ENCODE peak calls at places on chromosomes 12 and 14, in five cellular contexts. F is fibroblast of lung, A is IMR-90, X is endothelial cell of umbilical vein, Z is neuronal stem cell. L is an unnamed sample.

GRCh38 chr12:8034802-8035201 is 2.3 kb downstream of the FOXJ2 start:
- DNase-seq in F (no peak), A (no peak), X (peak; percentile 11), Z (no peak), L (no peak)

GRCh38 chr12:105431537-105431936 is 101.0 kb downstream of the C12orf75 start:
- DNase-seq in F (no peak), A (no peak), X (no peak), Z (no peak), L (no peak)

GRCh38 chr14:73752297-73752992 is 38.3 kb upstream of the PNMA1 start:
- DNase-seq in F (peak; percentile 82), A (peak; percentile 45), X (peak; percentile 80), Z (no peak), L (peak; percentile 70)

GRCh38 chr14:50871914-50872732 is at the start of gene ABHD12B:
- DNase-seq in F (peak; percentile 18), A (no peak), X (no peak), Z (no peak), L (no peak)

GRCh38 chr12:49200882-49201594 is 12.2 kb upstream of the TUBA1A start:
- DNase-seq in F (peak; percentile 90), A (peak; percentile 89), X (peak; percentile 93), Z (no peak), L (peak; percentile 85)

GRCh38 chr12:48070033-48070432 is 35.8 kb downstream of the SENP1 start:
- DNase-seq in F (no peak), A (no peak), X (no peak), Z (no peak), L (no peak)

GRCh38 chr12:55041651-55042050 is 21.9 kb downstream of the NEUROD4 start:
- DNase-seq in F (no peak), A (no peak), X (no peak), Z (no peak), L (no peak)

GRCh38 chr12:49093746-49094103 is 876 bp downstream of the DHH start:
- DNase-seq in F (no peak), A (no peak), X (peak; percentile 49), Z (no peak), L (no peak)

GRCh38 chr12:12806784-12807516 is 6.2 kb upstream of the DDX47 start:
- DNase-seq in F (no peak), A (no peak), X (peak; percentile 24), Z (no peak), L (no peak)

GRCh38 chr12:51393676-51394545 is 2.7 kb upstream of the GALNT6 start:
- DNase-seq in F (peak; percentile 90), A (peak; percentile 96), X (peak; percentile 85), Z (no peak), L (peak; percentile 93)

GRCh38 chr14:36524874-36525745 is 5.1 kb upstream of the NKX2-1 start:
- DNase-seq in F (no peak), A (no peak), X (no peak), Z (peak; percentile 81), L (no peak)

GRCh38 chr14:92551066-92551841 is 37.7 kb downstream of the RIN3 start:
- DNase-seq in F (no peak), A (no peak), X (no peak), Z (no peak), L (no peak)

GRCh38 chr12:52515927-52516831 is 4.0 kb downstream of the KRT5 start:
- DNase-seq in F (no peak), A (no peak), X (no peak), Z (no peak), L (peak; percentile 36)

GRCh38 chr14:67482765-67483164 is 5.8 kb downstream of the TMEM229B start:
- DNase-seq in F (no peak), A (no peak), X (no peak), Z (no peak), L (no peak)

GRCh38 chr14:69654109-69654508 is 42.7 kb downstream of the SUSD6 start:
- DNase-seq in F (no peak), A (no peak), X (no peak), Z (no peak), L (no peak)

GRCh38 chr14:70162353-70162752 is 26.4 kb downstream of the SLC8A3 start:
- DNase-seq in F (no peak), A (no peak), X (no peak), Z (no peak), L (no peak)

GRCh38 chr12:53860426-53861223 is 78.0 kb upstream of the HOXC13 start:
- DNase-seq in F (no peak), A (no peak), X (no peak), Z (no peak), L (no peak)
- H2AFZ ChIP-seq in F (no peak overlapping the region), A (no peak overlapping the region), X (no peak overlapping the region), Z (no peak overlapping the region), L (no peak overlapping the region)

GRCh38 chr12:121545459-121545858 is 35.4 kb downstream of the KDM2B start:
- DNase-seq in F (no peak), A (no peak), X (no peak), Z (no peak), L (no peak)
- H2AFZ ChIP-seq in F (no peak overlapping the region), A (no peak overlapping the region), X (no peak overlapping the region), Z (no peak overlapping the region), L (no peak overlapping the region)

GRCh38 chr12:27332407-27333310 is at the start of gene BMAL2:
- DNase-seq in F (peak; percentile 37), A (peak; percentile 43), X (peak; percentile 58), Z (peak; percentile 56), L (peak; percentile 18)
- H2AFZ ChIP-seq in F (peak within 1 kb of the TSS; percentile 92), A (peak within 1 kb of the TSS; percentile 92), X (peak within 1 kb of the TSS; percentile 99), Z (peak within 1 kb of the TSS; percentile 92), L (peak within 1 kb of the TSS; percentile 69)

DNA sequence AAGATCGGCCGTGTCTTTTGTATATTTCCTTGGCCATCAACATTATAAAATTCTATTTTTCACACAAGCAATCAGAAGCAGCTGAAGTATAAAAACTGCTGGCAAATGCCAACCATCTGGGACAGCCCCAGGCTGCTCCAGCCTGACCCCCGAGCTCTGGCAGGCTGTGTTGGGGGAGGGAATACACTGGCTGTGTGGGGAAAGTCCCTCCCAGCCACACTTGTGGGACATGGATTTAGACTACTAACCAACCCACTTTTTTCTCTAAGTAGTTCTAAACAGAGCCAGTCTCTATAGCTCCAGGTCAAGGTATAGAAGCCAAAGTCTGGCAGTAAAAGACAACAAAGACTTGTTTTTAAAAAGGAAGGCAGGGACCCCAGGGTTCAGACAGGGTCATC is 13.6 kb downstream of the POMT2 start:
- DNase-seq in F (no peak), A (peak; percentile 20), X (peak; percentile 44), Z (no peak), L (no peak)
- H2AFZ ChIP-seq in F (no peak overlapping the region), A (no peak overlapping the region), X (no peak overlapping the region), Z (peak overlapping the region; percentile 78), L (no peak overlapping the region)

GRCh38 chr12:33944703-33945437 is 77.4 kb upstream of the ALG10 start:
- DNase-seq in F (no peak), A (no peak), X (no peak), Z (no peak), L (no peak)

GRCh38 chr12:33945438-33945784 is 76.9 kb upstream of the ALG10 start:
- DNase-seq in F (no peak), A (no peak), X (no peak), Z (no peak), L (no peak)

DNA sequence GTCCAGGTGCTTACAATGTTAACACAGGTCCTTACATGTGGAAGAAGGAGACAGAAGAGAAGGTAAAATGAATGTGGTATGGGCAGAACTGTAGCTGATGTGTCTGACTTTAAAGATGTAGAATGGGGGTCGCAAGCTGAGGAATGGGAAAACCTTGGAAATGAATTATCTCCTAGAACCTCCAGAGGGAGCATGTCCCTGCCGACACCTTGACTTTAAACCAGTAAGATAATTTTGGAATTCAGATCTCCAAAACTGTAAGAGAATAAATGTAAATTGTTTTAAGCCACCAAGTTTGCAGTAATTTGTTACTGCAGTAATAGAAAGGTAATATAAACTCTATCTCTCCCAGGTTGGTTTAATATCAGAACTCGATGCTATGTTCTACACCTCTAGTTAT is 80.1 kb upstream of the ALG10 start:
- DNase-seq in F (no peak), A (no peak), X (no peak), Z (no peak), L (no peak)
- H2AFZ ChIP-seq in F (no peak overlapping the region), A (no peak overlapping the region), X (no peak overlapping the region), Z (no peak overlapping the region), L (no peak overlapping the region)

DNA sequence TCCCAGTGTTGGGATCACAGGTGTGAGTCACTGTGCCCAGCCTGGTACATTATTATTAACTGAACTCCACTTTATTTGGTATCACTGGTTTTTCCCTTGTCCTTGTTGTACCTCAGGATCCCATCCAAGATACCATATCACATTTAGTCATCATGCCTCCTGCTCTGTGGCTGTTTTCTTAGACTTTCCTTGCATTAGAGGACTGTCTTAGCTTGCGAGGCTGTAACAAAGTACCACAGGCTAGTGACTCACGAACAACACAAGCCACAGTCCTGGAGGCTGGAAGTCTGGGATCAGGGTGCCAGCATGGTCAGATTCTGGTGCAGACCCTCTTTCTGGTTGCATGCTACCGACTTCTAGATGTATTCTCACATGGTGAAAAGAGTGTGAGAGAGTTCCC is 12.2 kb downstream of the KLC1 start:
- DNase-seq in F (peak; percentile 28), A (peak; percentile 82), X (no peak), Z (no peak), L (peak; percentile 83)
- H2AFZ ChIP-seq in F (no peak overlapping the region), A (no peak overlapping the region), X (no peak overlapping the region), Z (no peak overlapping the region), L (no peak overlapping the region)

DNA sequence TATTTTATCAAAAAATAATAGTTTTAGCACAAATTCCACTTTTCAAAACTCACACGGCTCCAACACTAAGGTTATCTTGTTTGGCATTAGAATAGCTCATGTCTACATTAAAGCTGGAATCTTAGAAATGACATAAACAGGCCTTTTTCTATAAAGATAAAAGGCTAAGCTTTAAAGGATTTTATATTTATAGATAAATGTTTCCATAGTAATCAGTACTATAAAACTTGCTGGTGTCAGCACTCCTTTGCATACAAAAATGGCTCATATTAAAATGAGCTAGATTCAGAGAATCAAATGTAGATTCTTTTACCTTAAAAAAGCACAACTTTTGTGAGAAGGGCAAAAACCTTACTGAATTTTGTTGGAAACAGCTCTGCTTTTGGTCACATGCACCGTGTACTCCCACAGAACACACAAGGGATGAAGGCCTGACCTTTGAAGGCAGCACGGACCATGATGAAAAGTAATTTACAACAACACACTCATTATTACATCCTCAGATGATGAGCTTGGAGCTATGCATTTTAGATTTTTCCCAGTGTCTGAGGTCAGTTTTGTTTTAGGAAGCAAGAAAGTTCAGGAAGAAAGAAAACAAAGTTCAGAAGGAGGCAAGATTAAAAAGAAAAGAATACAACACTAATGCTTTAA is 202.8 kb downstream of the BCAT1 start:
- DNase-seq in F (no peak), A (no peak), X (no peak), Z (no peak), L (no peak)
- H2AFZ ChIP-seq in F (peak overlapping the region; percentile 67), A (no peak overlapping the region), X (no peak overlapping the region), Z (peak overlapping the region; percentile 35), L (peak overlapping the region; percentile 9)